ENCODE peak calls at places on chromosomes 16 and 17, in four cellular contexts. F, W, M and X are unnamed samples.

GRCh38 chr16:424033-424622 is 1.3 kb upstream of the RAB11FIP3 start:
- DNase-seq in F (peak), W (no peak), M (no peak), X (no peak)

GRCh38 chr16:27708651-27709050 is 158.7 kb downstream of the KATNIP start:
- DNase-seq in F (no peak), W (no peak), M (no peak), X (no peak)

GRCh38 chr17:68532826-68533225 is 20.6 kb downstream of the PRKAR1A start:
- DNase-seq in F (no peak), M (no peak), W (no peak), X (no peak)

GRCh38 chr16:1425616-1426370 is 5.1 kb upstream of the PERCC1 start:
- DNase-seq in F (no peak), W (no peak), M (no peak), X (no peak)

GRCh38 chr17:57989011-57989345 is 924 bp upstream of the VEZF1 start:
- DNase-seq in M (no peak), W (no peak), F (peak), X (no peak)

GRCh38 chr16:11010576-11011221 is 66.3 kb downstream of the CLEC16A start:
- DNase-seq in M (no peak), W (no peak), F (no peak), X (no peak)

GRCh38 chr16:79754081-79754872 is 153.7 kb upstream of the MAF start:
- DNase-seq in F (no peak), M (no peak), W (no peak), X (no peak)

GRCh38 chr17:58327363-58328194 is 1.0 kb downstream of the TSPOAP1 start:
- DNase-seq in W (no peak), M (no peak), F (no peak), X (peak)

GRCh38 chr17:74825952-74826713 is 33.6 kb downstream of the GRIN2C start:
- DNase-seq in M (no peak), F (no peak), W (no peak), X (no peak)

GRCh38 chr16:81445143-81445922 is 725 bp downstream of the CMIP start:
- DNase-seq in W (no peak), F (no peak), M (peak), X (peak)

GRCh38 chr17:428414-428813 is 75.8 kb upstream of the RPH3AL start:
- DNase-seq in F (no peak), M (no peak), W (no peak), X (no peak)

GRCh38 chr16:68361485-68361884 is 50.7 kb downstream of the PRMT7 start:
- DNase-seq in W (no peak), M (no peak), F (no peak), X (no peak)
- TF ChIP-seq TAF1 in W (no peak), M (no peak), F (no peak), X (no peak)

GRCh38 chr17:82103588-82104451 is 5.8 kb upstream of the FASN start:
- DNase-seq in W (no peak), M (no peak), F (peak), X (no peak)

GRCh38 chr17:82106697-82107305 is 8.8 kb upstream of the FASN start:
- DNase-seq in W (no peak), M (no peak), F (no peak), X (no peak)

GRCh38 chr17:82104797-82105416 is 6.9 kb upstream of the FASN start:
- DNase-seq in F (no peak), W (no peak), M (no peak), X (no peak)

GRCh38 chr17:82105882-82106696 is 8.1 kb upstream of the FASN start:
- DNase-seq in F (peak), W (peak), M (peak), X (peak)

GRCh38 chr17:82105417-82105881 is 7.4 kb upstream of the FASN start:
- DNase-seq in M (no peak), W (no peak), F (no peak), X (no peak)
- TF ChIP-seq POLR2AphosphoS5 in M (no peak), W (no peak), F (no peak), X (no peak)

GRCh38 chr16:85359147-85359822 is 247.0 kb upstream of the CIBAR2 start:
- DNase-seq in M (no peak), F (no peak), W (no peak), X (no peak)

GRCh38 chr16:85358704-85359146 is 246.5 kb upstream of the CIBAR2 start:
- DNase-seq in F (no peak), M (no peak), W (no peak), X (no peak)

GRCh38 chr16:85361441-85362118 is 249.3 kb upstream of the CIBAR2 start:
- DNase-seq in M (no peak), F (no peak), W (no peak), X (no peak)

GRCh38 chr16:85362443-85362842 is 250.2 kb upstream of the CIBAR2 start:
- DNase-seq in F (no peak), W (no peak), M (no peak), X (no peak)

DNA sequence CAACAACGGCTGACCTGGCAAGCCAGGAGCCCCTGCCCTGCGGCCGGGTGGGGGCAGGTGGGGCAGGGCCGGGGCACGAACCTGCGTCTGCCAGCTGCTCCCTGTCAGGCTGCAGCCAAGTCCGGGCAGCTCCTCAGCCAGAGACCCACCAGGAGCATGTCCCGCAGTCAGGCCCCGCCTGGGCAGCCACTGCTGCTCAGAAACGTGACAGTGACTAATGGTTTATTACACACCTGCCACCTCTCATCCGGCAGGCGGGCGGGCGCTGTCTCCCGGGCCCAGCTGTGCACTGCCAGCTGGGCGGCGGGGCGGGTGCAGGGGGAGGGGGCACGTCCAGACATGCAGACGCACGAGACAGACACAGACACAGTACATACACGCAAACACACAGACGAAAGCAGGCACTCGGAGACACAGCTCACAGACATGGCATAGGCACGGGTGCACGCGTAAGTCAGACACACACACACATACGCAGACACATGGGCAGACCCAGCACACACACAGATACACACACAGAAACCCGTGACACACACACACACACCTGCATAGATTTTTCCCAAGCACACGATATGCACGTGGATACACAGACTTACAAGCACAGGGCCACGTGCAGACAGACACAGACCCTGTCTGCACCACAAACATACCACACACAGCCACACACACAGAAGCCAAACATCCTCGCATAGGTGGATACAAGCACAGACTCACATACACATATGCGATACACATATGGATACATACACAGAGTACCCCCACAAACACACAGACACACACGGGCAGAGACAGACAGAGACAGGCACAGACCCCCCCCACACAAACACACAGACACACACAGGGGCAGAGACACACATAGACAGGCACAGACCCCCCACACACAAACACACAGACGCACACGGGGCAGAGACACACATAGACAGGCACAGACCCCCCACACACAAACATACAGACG is 248.3 kb upstream of the CIBAR2 start:
- DNase-seq in F (no peak), W (no peak), M (no peak), X (no peak)
- TF ChIP-seq TAF1 in F (no peak), W (no peak), M (no peak), X (no peak)

GRCh38 chr17:78409191-78409621 is 30.8 kb downstream of the PGS1 start:
- DNase-seq in W (no peak), F (no peak), M (no peak), X (no peak)
- TF ChIP-seq POLR2AphosphoS5 in W (no peak), F (no peak), M (no peak), X (no peak)

GRCh38 chr17:28514571-28515002 is 8.4 kb downstream of the FOXN1 start:
- DNase-seq in W (no peak), F (no peak), M (no peak), X (no peak)
- TF ChIP-seq TAF1 in W (no peak), F (no peak), M (no peak), X (no peak)

GRCh38 chr17:69607162-69607834 is 192.8 kb downstream of the MAP2K6 start:
- DNase-seq in F (peak), M (peak), W (peak), X (no peak)
- TF ChIP-seq POLR2AphosphoS5 in F (no peak), M (no peak), W (no peak), X (no peak)

GRCh38 chr17:71247455-71248015 is 873.3 kb upstream of the SOX9 start:
- DNase-seq in W (no peak), F (no peak), M (no peak), X (no peak)

GRCh38 chr17:71251276-71251675 is 869.5 kb upstream of the SOX9 start:
- DNase-seq in M (no peak), W (no peak), F (no peak), X (no peak)

GRCh38 chr17:71252446-71252845 is 868.4 kb upstream of the SOX9 start:
- DNase-seq in W (no peak), M (no peak), F (no peak), X (no peak)

GRCh38 chr17:71251936-71252335 is 868.9 kb upstream of the SOX9 start:
- DNase-seq in M (no peak), F (no peak), W (no peak), X (no peak)
- TF ChIP-seq TAF1 in M (no peak), F (no peak), W (no peak), X (no peak)

GRCh38 chr17:34997355-34997862 is 17.1 kb downstream of the LIG3 start:
- DNase-seq in W (no peak), F (no peak), M (no peak), X (no peak)
- TF ChIP-seq POLR2AphosphoS5 in W (no peak), F (no peak), M (no peak), X (no peak)

DNA sequence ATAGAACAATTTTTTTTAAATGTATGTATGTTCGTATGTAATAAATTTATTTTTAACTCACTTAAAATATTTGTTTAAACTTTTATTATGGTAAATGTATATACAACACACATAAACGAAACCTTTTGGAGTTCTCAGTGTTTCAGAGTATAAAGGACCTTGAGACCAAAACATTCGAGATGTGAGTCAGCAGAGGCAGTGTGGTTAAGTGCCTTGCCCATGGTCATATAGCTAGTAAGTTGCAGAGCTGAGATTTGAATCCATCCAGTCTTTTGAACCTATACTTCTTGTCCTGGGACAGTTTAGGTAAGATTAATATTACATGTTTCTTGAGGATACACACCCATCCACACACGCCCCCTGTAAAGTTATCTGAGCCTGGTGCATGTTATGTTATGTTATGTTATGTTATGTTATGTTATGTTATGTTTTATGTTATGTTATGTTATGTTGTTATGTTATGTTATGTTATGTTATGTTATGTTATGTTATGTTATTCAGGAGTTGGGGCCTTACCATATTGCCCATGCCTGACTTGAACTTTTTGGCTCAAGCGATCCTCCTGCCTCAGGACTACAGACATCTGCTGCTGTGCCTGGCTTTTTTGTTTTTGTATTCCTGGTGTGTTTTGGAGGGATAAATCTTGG is 41.8 kb downstream of the TNRC6A start:
- DNase-seq in M (no peak), F (no peak), W (no peak), X (no peak)
- TF ChIP-seq TAF1 in M (no peak), F (no peak), W (no peak), X (no peak)

DNA sequence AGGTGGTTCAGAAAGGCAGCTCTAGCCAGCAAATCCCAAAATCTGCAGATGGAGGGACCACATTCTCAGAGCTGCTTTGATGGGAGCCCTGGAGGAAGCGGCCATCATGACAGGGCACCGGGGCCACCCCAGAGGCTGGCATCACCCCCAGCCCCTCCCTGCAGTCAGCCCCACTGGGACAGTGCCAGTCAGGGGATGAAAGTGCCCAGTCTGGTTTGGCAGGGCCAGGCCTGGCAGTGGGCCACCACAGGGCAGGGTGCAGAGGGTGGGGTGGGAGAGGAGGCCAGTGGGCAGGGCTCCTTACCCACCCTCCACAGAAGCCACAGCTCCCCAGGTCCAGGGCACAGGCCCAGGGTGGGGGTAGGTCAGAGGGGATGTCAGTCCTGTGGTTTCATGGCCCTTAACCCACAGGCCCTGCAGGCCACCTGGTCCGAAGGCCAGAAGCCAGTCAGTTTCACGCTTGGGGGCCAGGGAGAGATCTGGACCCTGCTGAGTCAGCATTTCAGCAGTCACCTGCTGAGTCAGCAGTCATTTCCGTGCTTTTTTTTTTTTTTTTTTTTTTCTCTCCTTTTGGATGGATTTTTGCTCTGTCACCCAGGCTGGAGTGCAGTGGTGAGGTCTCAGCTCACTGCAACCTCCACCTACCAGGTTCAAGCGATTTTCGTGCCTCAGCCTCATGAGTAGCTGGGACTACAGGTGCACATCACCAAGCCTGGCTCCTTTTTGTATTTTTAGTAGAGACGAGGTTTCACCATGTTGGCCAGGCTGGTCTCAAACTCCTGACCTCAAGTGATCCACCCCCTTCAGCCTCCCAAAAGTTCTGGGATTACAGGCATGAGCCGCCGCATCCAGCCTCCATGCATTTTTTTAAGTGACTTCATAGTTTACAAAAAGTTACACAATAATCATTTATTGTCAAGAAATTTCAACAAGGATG is 10.4 kb downstream of the SLC25A10 start:
- DNase-seq in M (no peak), F (no peak), W (no peak), X (no peak)
- TF ChIP-seq POLR2AphosphoS5 in M (no peak), F (peak), W (peak), X (no peak)